ENCODE peak calls at places on chromosomes 11 and 22, in four cellular contexts. One of them, this sample, is unnamed.

GRCh38 chr11:13674799-13675509 is 6.5 kb downstream of the FAR1 start:
- DNase-seq in H1: no peak
- DNase-seq in HCT116: no peak
- DNase-seq in K562: no peak
- DNase-seq in this sample: no peak

GRCh38 chr11:32154275-32154674 is 63.4 kb downstream of the RCN1 start:
- DNase-seq in H1: no peak
- DNase-seq in HCT116: peak; percentile 51
- DNase-seq in K562: peak; percentile 7
- DNase-seq in this sample: peak; percentile 55

GRCh38 chr11:101618691-101619090 is 34.9 kb upstream of the TRPC6 start:
- DNase-seq in H1: no peak
- DNase-seq in HCT116: no peak
- DNase-seq in K562: no peak
- DNase-seq in this sample: no peak

GRCh38 chr22:37070744-37071143 is 19.2 kb downstream of the KCTD17 start:
- DNase-seq in K562: no peak
- DNase-seq in H1: no peak
- DNase-seq in HCT116: no peak
- DNase-seq in this sample: no peak

GRCh38 chr22:24697141-24697540 is 77.4 kb downstream of the PIWIL3 start:
- DNase-seq in HCT116: no peak
- DNase-seq in H1: no peak
- DNase-seq in K562: no peak
- DNase-seq in this sample: no peak

GRCh38 chr11:80103149-80103859 is 662.5 kb upstream of the TENM4 start:
- DNase-seq in H1: no peak
- DNase-seq in K562: no peak
- DNase-seq in HCT116: no peak
- DNase-seq in this sample: no peak

GRCh38 chr11:111329306-111330204 is 31.2 kb downstream of the POU2AF3 start:
- DNase-seq in HCT116: no peak
- DNase-seq in K562: no peak
- DNase-seq in H1: no peak
- DNase-seq in this sample: no peak

GRCh38 chr11:2896047-2896446 is 10.5 kb upstream of the CDKN1C start:
- DNase-seq in K562: no peak
- DNase-seq in H1: no peak
- DNase-seq in HCT116: no peak
- DNase-seq in this sample: no peak

GRCh38 chr11:36594316-36594989 is at the start of gene IFTAP:
- DNase-seq in H1: peak; percentile 56
- DNase-seq in HCT116: peak; percentile 88
- DNase-seq in K562: peak; percentile 83
- DNase-seq in this sample: peak; percentile 86

GRCh38 chr22:23270212-23270733 is 90.0 kb downstream of the BCR start:
- DNase-seq in K562: peak; percentile 77
- DNase-seq in HCT116: no peak
- DNase-seq in H1: no peak
- DNase-seq in this sample: no peak

GRCh38 chr11:7306900-7307299 is 55.2 kb downstream of the SYT9 start:
- DNase-seq in K562: no peak
- DNase-seq in H1: no peak
- DNase-seq in HCT116: no peak
- DNase-seq in this sample: no peak

GRCh38 chr11:70255717-70256116 is 14.8 kb upstream of the PPFIA1 start:
- DNase-seq in K562: no peak
- DNase-seq in H1: no peak
- DNase-seq in HCT116: no peak
- DNase-seq in this sample: no peak

GRCh38 chr22:26477341-26477731 is 6.2 kb downstream of the HPS4 start:
- DNase-seq in HCT116: no peak
- DNase-seq in H1: no peak
- DNase-seq in K562: no peak
- DNase-seq in this sample: no peak

GRCh38 chr11:126997196-126997595 is 3.4 kb downstream of the KIRREL3 start:
- DNase-seq in K562: no peak
- DNase-seq in HCT116: no peak
- DNase-seq in H1: no peak
- DNase-seq in this sample: no peak

GRCh38 chr11:35639591-35640179 is 21.4 kb downstream of the FJX1 start:
- DNase-seq in K562: no peak
- DNase-seq in HCT116: no peak
- DNase-seq in H1: no peak
- DNase-seq in this sample: peak; percentile 55

GRCh38 chr22:23542933-23543332 is 37.2 kb downstream of the IGLL1 start:
- DNase-seq in H1: no peak
- DNase-seq in K562: no peak
- DNase-seq in HCT116: no peak
- DNase-seq in this sample: no peak

GRCh38 chr22:47918276-47918928 is 1156.0 kb downstream of the TBC1D22A start:
- DNase-seq in K562: no peak
- DNase-seq in HCT116: no peak
- DNase-seq in H1: no peak
- DNase-seq in this sample: no peak

GRCh38 chr22:30202531-30203006 is 44.0 kb downstream of the LIF start:
- DNase-seq in H1: no peak
- DNase-seq in HCT116: no peak
- DNase-seq in K562: no peak
- DNase-seq in this sample: no peak

GRCh38 chr11:11555228-11555627 is 66.6 kb downstream of the GALNT18 start:
- DNase-seq in HCT116: no peak
- DNase-seq in H1: no peak
- DNase-seq in K562: no peak
- DNase-seq in this sample: no peak

GRCh38 chr11:75406338-75406777 is 7.0 kb downstream of the RPS3 start:
- DNase-seq in H1: no peak
- DNase-seq in HCT116: no peak
- DNase-seq in K562: peak; percentile 78
- DNase-seq in this sample: no peak

GRCh38 chr11:113796663-113797259 is 17.2 kb downstream of the CLDN25 start:
- DNase-seq in K562: peak; percentile 60
- DNase-seq in HCT116: peak; percentile 12
- DNase-seq in H1: no peak
- DNase-seq in this sample: peak; percentile 79

GRCh38 chr11:59266491-59266890 is 53.8 kb upstream of the MPEG1 start:
- DNase-seq in HCT116: no peak
- DNase-seq in H1: no peak
- DNase-seq in K562: no peak
- DNase-seq in this sample: no peak

DNA sequence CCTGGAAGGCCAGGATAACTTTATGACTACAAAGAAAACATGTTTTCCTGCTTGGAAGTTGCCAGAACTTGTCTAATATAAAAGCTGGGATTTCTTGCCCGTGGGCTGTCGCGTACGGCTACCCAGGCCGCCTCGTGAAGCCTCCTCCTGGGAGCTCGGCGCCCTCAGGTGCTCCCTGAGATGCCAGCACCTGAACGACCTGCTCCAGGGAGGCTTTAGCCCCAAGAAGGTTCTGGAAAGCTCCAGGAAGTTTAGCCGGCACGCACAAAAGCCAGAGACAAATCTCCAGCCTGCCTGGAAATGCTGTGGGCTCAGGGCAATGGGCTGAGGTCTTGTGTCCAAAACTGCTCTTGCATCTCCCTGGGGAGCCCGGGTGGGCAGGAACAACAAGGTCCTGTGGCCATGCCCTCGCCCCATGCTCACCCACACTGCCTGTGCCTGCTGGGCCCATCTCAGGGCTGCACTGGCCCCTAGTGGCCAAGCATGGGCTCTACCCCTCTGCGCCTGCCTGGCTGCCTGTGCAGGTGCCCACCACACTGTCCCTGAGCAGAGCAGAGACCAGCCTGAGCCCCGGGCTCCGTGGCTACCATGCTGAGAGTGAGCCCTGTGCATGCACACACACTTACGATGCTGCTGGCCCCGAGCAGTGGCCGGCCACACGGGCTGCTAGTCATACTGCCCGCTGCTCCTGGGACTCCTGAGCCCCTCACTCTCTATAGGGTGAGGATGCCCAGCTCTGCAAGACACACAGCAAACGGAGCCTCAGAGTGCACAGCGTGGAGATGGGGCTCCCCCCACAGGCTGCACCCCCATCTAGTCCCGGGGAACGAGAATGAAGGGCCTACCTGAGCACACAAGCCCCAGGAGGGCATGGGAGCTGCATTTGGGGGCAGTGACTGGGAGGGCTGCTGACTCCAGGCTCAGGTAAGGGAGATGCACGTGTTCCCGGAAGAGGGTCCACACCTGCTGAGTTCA is 4.9 kb upstream of the CELSR1 start:
- DNase-seq in HCT116: no peak
- DNase-seq in K562: peak; percentile 52
- DNase-seq in H1: no peak
- DNase-seq in this sample: no peak
- TF ChIP-seq JUND in HCT116: no peak
- TF ChIP-seq JUND in K562: no peak
- TF ChIP-seq JUND in H1: no peak
- TF ChIP-seq JUND in this sample: no peak

GRCh38 chr11:69241075-69241740 is 52.7 kb upstream of the MYEOV start:
- DNase-seq in HCT116: no peak
- DNase-seq in K562: no peak
- DNase-seq in H1: no peak
- DNase-seq in this sample: no peak
- TF ChIP-seq JUND in HCT116: no peak
- TF ChIP-seq JUND in K562: no peak
- TF ChIP-seq JUND in H1: no peak
- TF ChIP-seq JUND in this sample: no peak

DNA sequence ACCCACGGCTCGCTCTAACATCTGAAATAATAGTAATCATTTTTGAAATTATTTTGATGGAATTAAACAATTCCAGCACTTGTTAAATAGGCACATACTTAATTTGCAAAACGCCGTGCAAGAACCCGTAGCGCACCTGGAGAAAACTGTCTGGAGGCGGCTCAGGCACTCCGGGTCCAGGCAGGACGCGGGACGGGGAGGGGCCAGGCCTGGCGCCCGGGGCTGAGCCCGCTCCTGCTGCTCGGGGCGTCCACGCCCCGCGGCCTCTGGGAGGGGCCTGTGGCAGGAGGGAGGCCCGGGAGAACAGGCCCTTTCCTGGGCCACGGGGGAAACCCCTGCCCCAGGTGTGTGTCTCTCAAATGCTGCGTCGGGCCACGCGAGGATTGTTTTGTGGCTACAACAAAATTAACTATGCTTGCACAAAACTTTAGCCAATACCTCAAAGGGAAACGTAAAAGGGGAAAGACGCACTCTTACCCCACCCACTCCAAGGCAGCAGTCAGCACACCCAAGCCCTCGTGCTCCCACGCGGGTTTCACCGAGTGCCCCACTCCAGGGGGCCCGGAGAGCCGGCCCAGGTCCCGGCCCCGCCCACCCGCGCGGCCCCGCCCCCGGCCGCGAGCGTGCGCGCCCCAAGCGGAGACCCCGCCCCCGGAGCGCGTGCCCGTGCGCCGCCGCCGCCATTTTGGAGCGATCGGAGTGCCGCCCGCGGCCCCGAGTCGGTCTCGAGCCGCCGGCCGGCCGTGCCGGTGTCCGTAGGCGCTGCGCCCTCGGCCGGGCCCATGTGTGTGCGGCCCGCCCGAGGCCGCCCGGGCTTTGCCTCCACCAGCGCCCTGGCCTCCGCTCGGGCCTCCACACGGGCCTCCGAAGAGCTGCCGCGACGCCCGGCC is at the start of gene PPP6R2:
- DNase-seq in H1: no peak
- DNase-seq in K562: peak; percentile 81
- DNase-seq in HCT116: no peak
- DNase-seq in this sample: peak; percentile 75
- TF ChIP-seq JUND in H1: no peak
- TF ChIP-seq JUND in K562: no peak
- TF ChIP-seq JUND in HCT116: no peak
- TF ChIP-seq JUND in this sample: no peak

GRCh38 chr11:1371026-1371325 is 18.8 kb upstream of the BRSK2 start:
- DNase-seq in H1: no peak
- DNase-seq in K562: no peak
- DNase-seq in HCT116: no peak
- DNase-seq in this sample: no peak

GRCh38 chr11:1370186-1371025 is 19.3 kb upstream of the BRSK2 start:
- DNase-seq in K562: no peak
- DNase-seq in HCT116: no peak
- DNase-seq in H1: no peak
- DNase-seq in this sample: no peak

GRCh38 chr11:1368966-1369365 is 20.8 kb upstream of the BRSK2 start:
- DNase-seq in K562: no peak
- DNase-seq in H1: no peak
- DNase-seq in HCT116: no peak
- DNase-seq in this sample: no peak

GRCh38 chr11:1368216-1368615 is 21.5 kb upstream of the BRSK2 start:
- DNase-seq in H1: no peak
- DNase-seq in K562: no peak
- DNase-seq in HCT116: no peak
- DNase-seq in this sample: no peak

DNA sequence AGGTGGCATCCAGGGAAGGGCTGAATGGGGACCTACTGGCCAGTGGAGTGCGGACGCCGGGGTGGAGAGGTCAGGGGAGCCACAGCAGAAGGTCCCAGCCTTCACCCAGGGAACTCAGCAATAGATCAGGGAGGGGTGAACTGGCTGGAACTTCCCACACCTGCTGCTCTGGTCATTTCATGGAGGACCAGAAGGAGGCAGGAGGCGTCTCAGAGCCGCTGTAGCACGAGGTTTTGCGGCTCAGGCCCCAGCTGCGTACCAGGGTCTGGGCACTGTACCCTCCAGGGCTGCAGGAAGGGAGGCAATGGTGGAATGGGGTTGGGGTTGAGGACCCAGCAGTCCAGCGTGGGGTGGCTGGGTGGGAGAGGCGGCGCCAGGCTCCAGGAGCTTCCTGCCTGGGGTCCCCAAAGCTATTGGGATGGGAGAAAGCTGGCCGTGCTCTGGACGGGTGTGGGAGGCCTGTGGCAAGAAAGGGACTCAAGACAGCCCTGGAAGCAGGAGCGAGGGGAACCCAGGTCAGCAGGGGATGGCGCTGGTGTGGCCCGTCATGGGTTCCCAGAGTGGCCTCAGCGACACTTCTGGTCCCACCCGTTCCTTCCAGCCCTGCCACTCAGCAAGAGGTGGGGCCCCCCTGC is 20.2 kb upstream of the BRSK2 start:
- DNase-seq in K562: no peak
- DNase-seq in H1: no peak
- DNase-seq in HCT116: no peak
- DNase-seq in this sample: no peak
- TF ChIP-seq JUND in K562: no peak
- TF ChIP-seq JUND in H1: no peak
- TF ChIP-seq JUND in HCT116: no peak
- TF ChIP-seq JUND in this sample: no peak

This sample was measured in T47D.